ENCODE peak calls at places on chromosomes 16 and 17, in six cellular contexts. Y is DND-41; J is astrocyte; G is thyroid gland; C is CD4-positive, CD25-positive, alpha-beta regulatory T cell; F is mammary epithelial cell. T is an unnamed sample.

GRCh38 chr17:49861150-49861884 is 13.4 kb upstream of the TAC4 start:
- DNase-seq in Y (peak; percentile 55), J (no peak), G (peak; percentile 57), C (peak; percentile 53), F (peak; percentile 24), T (peak; percentile 41)

GRCh38 chr16:30813821-30814189 is 26.8 kb upstream of the ZNF629 start:
- DNase-seq in Y (no peak), J (no peak), G (no peak), C (no peak), F (no peak), T (no peak)

GRCh38 chr17:54859187-54859586 is 41.5 kb upstream of the TOM1L1 start:
- DNase-seq in Y (no peak), J (no peak), G (no peak), C (no peak), F (no peak), T (no peak)

GRCh38 chr16:50326835-50327465 is 41.8 kb downstream of the BRD7 start:
- DNase-seq in Y (no peak), J (no peak), G (no peak), C (peak; percentile 79), F (peak; percentile 46), T (no peak)

GRCh38 chr16:72291121-72291520 is 119.2 kb upstream of the PMFBP1 start:
- DNase-seq in Y (no peak), J (peak; percentile 69), G (no peak), C (no peak), F (no peak), T (no peak)

GRCh38 chr16:47779201-47780016 is 318.3 kb downstream of the PHKB start:
- DNase-seq in Y (peak; percentile 21), J (peak; percentile 29), G (no peak), C (peak; percentile 3), F (no peak), T (peak; percentile 5)

GRCh38 chr17:14198013-14198412 is 38.6 kb downstream of the CDRT15 start:
- DNase-seq in Y (no peak), J (no peak), G (peak; percentile 86), C (no peak), F (no peak), T (peak; percentile 47)

GRCh38 chr17:66727634-66728570 is 107.0 kb upstream of the CACNG5 start:
- DNase-seq in Y (peak; percentile 69), J (peak; percentile 30), G (peak; percentile 84), C (peak; percentile 33), F (peak; percentile 29), T (peak; percentile 79)

GRCh38 chr16:55133654-55134053 is 190.3 kb upstream of the IRX6 start:
- DNase-seq in Y (no peak), J (no peak), G (no peak), C (no peak), F (no peak), T (no peak)

GRCh38 chr16:1277945-1278282 is 22.0 kb downstream of the TPSD1 start:
- DNase-seq in Y (no peak), J (no peak), G (no peak), C (no peak), F (no peak), T (no peak)
- H3K4me1 ChIP-seq in Y (no peaks in the 10 kb centered on the region), J (no peaks in the 10 kb centered on the region), G (no peaks in the 10 kb centered on the region), C (no peaks in the 10 kb centered on the region), F (no peaks in the 10 kb centered on the region), T (no peaks in the 10 kb centered on the region)

GRCh38 chr17:83094291-83094690 is 14.9 kb downstream of the METRNL start:
- DNase-seq in Y (no peak), J (no peak), G (no peak), C (no peak), F (no peak), T (no peak)

GRCh38 chr17:83096401-83097220 is 17.2 kb downstream of the METRNL start:
- DNase-seq in Y (no peak), J (no peak), G (peak; percentile 97), C (no peak), F (no peak), T (peak; percentile 86)

GRCh38 chr17:83093506-83093905 is 14.1 kb downstream of the METRNL start:
- DNase-seq in Y (no peak), J (no peak), G (no peak), C (no peak), F (no peak), T (no peak)

GRCh38 chr17:83092931-83093330 is 13.5 kb downstream of the METRNL start:
- DNase-seq in Y (no peak), J (no peak), G (no peak), C (no peak), F (no peak), T (no peak)

GRCh38 chr17:83095016-83095415 is 15.6 kb downstream of the METRNL start:
- DNase-seq in Y (no peak), J (no peak), G (no peak), C (no peak), F (no peak), T (no peak)
- H3K4me1 ChIP-seq in Y (no peaks in the 10 kb centered on the region), J (peaks cover 17% of the 10 kb centered on the region), G (peaks cover 44% of the 10 kb centered on the region), C (peaks cover 6% of the 10 kb centered on the region), F (no peaks in the 10 kb centered on the region), T (peaks cover 63% of the 10 kb centered on the region)

DNA sequence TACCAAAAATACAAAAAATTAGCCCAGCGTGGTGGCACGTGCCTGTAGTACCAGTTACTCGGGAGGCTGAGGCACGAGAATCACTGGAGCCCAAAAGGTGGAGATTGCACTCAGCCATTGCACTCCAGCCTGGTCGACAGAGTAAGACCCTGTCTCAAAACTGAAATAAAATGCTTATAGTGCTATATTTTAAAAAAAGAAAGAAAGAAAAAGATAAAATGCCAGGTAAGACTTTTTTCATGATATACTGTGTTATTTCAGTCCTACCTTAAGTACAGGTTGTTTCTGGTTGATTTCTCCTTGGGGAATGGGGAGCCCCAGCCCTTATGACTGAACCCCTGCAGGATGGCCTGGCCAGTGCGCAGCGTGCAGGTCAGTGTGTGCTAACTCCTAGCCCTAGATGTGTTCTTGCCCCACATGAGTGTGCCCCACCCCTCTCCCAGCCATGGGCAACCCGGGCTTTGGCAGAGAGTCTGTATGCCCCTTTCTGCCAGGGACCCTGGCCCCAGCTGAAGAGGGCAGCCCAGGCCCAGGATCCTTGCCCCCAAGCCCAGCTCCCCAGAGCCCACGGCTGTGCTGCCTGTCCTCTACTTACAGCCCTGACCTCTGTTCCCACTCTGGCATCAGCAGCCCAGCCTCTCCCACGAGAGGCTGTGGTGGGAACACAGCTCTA is 1.3 kb downstream of the CNGB1 start:
- DNase-seq in Y (no peak), J (no peak), G (no peak), C (no peak), F (no peak), T (no peak)
- H3K4me1 ChIP-seq in Y (no peaks in the 10 kb centered on the region), J (no peaks in the 10 kb centered on the region), G (no peaks in the 10 kb centered on the region), C (no peaks in the 10 kb centered on the region), F (no peaks in the 10 kb centered on the region), T (no peaks in the 10 kb centered on the region)

DNA sequence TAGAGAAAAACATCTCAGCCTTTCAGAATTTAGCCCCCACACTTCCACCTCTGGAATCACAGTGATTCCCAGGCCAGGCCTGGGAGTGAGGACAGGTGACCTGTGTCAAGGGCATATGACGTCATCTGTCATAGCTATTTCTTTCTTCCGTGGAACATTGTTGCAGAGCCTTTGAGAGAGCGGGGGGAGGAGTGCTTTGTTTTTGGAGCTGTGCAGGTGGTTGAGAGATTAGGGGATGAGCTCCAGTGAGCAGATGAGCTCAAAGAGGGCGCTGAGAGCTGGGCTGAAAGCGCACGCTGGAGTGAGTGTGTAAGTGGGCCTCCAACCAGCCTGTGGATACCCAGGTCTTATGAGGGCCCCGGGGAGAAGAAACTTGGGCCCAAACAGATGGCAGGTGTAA is 344.8 kb downstream of the SNX29 start:
- DNase-seq in Y (peak; percentile 14), J (no peak), G (peak; percentile 69), C (no peak), F (no peak), T (no peak)
- H3K4me1 ChIP-seq in Y (peaks cover 8% of the 10 kb centered on the region), J (peaks cover 25% of the 10 kb centered on the region), G (peaks cover 24% of the 10 kb centered on the region), C (peaks cover 5% of the 10 kb centered on the region), F (no peaks in the 10 kb centered on the region), T (no peaks in the 10 kb centered on the region)

GRCh38 chr17:40614431-40615294 is 33.0 kb downstream of the SMARCE1 start:
- DNase-seq in Y (no peak), J (no peak), G (no peak), C (no peak), F (no peak), T (no peak)
- H3K4me1 ChIP-seq in Y (no peaks in the 10 kb centered on the region), J (no peaks in the 10 kb centered on the region), G (no peaks in the 10 kb centered on the region), C (peaks cover 66% of the 10 kb centered on the region), F (no peaks in the 10 kb centered on the region), T (no peaks in the 10 kb centered on the region)

DNA sequence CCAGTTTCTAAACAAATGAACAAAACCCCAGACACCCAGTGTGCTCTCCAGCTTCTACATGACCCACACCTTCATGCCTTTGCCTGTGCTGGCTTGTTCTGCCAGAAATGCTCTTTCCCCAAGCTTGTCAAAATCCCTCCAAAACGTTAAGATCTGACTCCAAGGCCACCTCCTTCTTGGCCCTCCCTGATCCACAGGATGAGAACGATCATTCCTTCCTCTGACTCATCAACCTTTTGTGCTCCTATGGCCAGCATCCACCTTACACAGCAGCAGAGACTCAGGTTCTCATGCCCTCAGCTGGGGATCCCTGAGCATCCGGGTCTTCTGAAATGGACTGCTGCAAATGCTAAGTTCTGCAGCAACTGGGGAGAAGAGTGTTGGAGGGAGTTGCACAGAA is 3.0 kb downstream of the ZBTB4 start:
- DNase-seq in Y (no peak), J (peak; percentile 57), G (no peak), C (no peak), F (peak; percentile 95), T (no peak)
- H3K4me1 ChIP-seq in Y (peaks cover 29% of the 10 kb centered on the region), J (peaks cover 38% of the 10 kb centered on the region), G (peaks cover 48% of the 10 kb centered on the region), C (peaks cover 32% of the 10 kb centered on the region), F (peaks cover 45% of the 10 kb centered on the region), T (peaks cover 60% of the 10 kb centered on the region)

DNA sequence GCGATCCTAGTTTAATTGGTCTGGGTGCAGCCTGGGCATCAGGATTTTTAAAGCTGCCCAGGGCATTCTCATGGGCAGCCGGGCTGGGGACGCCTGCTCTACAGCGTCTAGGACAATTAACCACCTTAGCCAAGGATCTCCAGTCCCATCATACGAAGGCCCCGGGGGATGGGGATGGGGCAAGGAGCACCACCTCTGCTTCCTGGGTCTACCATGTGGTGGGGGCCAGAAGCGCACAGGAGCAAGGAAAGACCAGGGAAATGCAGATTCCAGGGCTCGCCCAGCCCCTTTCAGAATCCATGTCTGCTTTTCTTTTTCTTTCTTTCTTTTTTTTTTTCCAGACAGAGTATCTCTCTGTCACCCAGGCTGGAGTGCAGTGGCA is 29.3 kb downstream of the TBC1D16 start:
- DNase-seq in Y (no peak), J (no peak), G (peak; percentile 32), C (no peak), F (no peak), T (no peak)
- H3K4me1 ChIP-seq in Y (peaks cover 6% of the 10 kb centered on the region), J (no peaks in the 10 kb centered on the region), G (peaks cover 8% of the 10 kb centered on the region), C (peaks cover 5% of the 10 kb centered on the region), F (no peaks in the 10 kb centered on the region), T (peaks cover 29% of the 10 kb centered on the region)

GRCh38 chr17:38589462-38590114 is 16.2 kb downstream of the SRCIN1 start:
- DNase-seq in Y (no peak), J (no peak), G (no peak), C (no peak), F (no peak), T (no peak)
- H3K4me1 ChIP-seq in Y (peaks cover 44% of the 10 kb centered on the region), J (peaks cover 8% of the 10 kb centered on the region), G (peaks cover 7% of the 10 kb centered on the region), C (peaks cover 25% of the 10 kb centered on the region), F (peaks cover 27% of the 10 kb centered on the region), T (peaks cover 18% of the 10 kb centered on the region)